ENCODE peak calls at places on chromosome 1, in seven cellular contexts. H is spleen, J is transverse colon, V is esophagus muscularis mucosa, Z is breast epithelium, B is sigmoid colon, O is GM12892. G is an unnamed sample.

GRCh38 chr1:24186993-24187790 is at the start of gene IFNLR1:
- DNase-seq in H (peak; percentile 94), J (peak; percentile 86), Z (peak; percentile 65), O (peak; percentile 85), V (no peak), B (no peak), G (peak; percentile 88)

GRCh38 chr1:110176299-110176956 is 26.1 kb downstream of the SLC6A17 start:
- DNase-seq in H (no peak), Z (peak; percentile 64), J (peak; percentile 29), O (no peak), V (no peak), B (no peak), G (peak; percentile 20)

GRCh38 chr1:204255966-204256365 is 42.2 kb upstream of the GOLT1A start:
- DNase-seq in Z (no peak), V (no peak), B (no peak), J (no peak), O (no peak), H (no peak), G (no peak)

GRCh38 chr1:63968663-63969460 is 195.0 kb downstream of the ROR1 start:
- DNase-seq in Z (no peak), O (no peak), B (no peak), V (no peak), J (no peak), H (no peak), G (no peak)

GRCh38 chr1:245715970-245716369 is 561.2 kb downstream of the KIF26B start:
- DNase-seq in V (no peak), H (no peak), J (no peak), Z (no peak), B (no peak), O (no peak), G (no peak)

GRCh38 chr1:175757381-175758015 is 14.1 kb upstream of the TNR start:
- DNase-seq in Z (no peak), H (no peak), J (peak; percentile 18), O (peak; percentile 57), V (no peak), B (no peak), G (no peak)

GRCh38 chr1:77929806-77930205 is 41.4 kb downstream of the NEXN start:
- DNase-seq in H (no peak), B (no peak), J (no peak), Z (no peak), O (no peak), V (no peak), G (no peak)

GRCh38 chr1:29525941-29526340 is 289.6 kb downstream of the PTPRU start:
- DNase-seq in H (peak; percentile 23), O (no peak), V (no peak), B (peak; percentile 32), J (no peak), Z (no peak), G (no peak)

GRCh38 chr1:31127266-31127665 is 61.7 kb upstream of the PUM1 start:
- DNase-seq in B (no peak), H (no peak), O (no peak), V (no peak), Z (no peak), J (no peak), G (no peak)

GRCh38 chr1:196466656-196467055 is 141.6 kb downstream of the KCNT2 start:
- DNase-seq in J (no peak), Z (no peak), V (no peak), B (no peak), H (no peak), O (no peak), G (no peak)

GRCh38 chr1:172443666-172444453 is at the start of gene PIGC:
- DNase-seq in O (peak; percentile 92), V (peak; percentile 96), H (peak; percentile 99), B (peak; percentile 95), J (peak; percentile 93), Z (peak; percentile 90), G (peak; percentile 86)
- TF ChIP-seq POLR2A in O (peak; percentile 71), V (no peak), H (no peak), B (no peak), J (peak; percentile 34), Z (no peak), G (no peak)

GRCh38 chr1:114671011-114671938 is 1.4 kb upstream of the DENND2C start:
- DNase-seq in H (no peak), O (no peak), B (no peak), J (no peak), Z (no peak), V (no peak), G (no peak)

GRCh38 chr1:114668784-114669561 is 876 bp downstream of the DENND2C start:
- DNase-seq in O (no peak), V (no peak), Z (no peak), J (no peak), B (no peak), H (no peak), G (no peak)

GRCh38 chr1:114671939-114672275 is 2.1 kb upstream of the DENND2C start:
- DNase-seq in H (no peak), J (no peak), O (no peak), B (no peak), V (no peak), Z (no peak), G (no peak)

GRCh38 chr1:114669562-114670082 is at the start of gene DENND2C:
- DNase-seq in H (no peak), Z (no peak), O (no peak), B (no peak), J (no peak), V (no peak), G (no peak)

GRCh38 chr1:114670083-114671010 is 498 bp upstream of the DENND2C start:
- DNase-seq in B (peak; percentile 95), H (peak; percentile 96), V (peak; percentile 98), J (peak; percentile 96), O (peak; percentile 85), Z (peak; percentile 92), G (peak; percentile 95)
- TF ChIP-seq POLR2AphosphoS5 in B (peak; percentile 59), H (peak; percentile 81), V (peak; percentile 79), J (peak; percentile 63), O (no peak), Z (peak; percentile 60), G (peak; percentile 86)

DNA sequence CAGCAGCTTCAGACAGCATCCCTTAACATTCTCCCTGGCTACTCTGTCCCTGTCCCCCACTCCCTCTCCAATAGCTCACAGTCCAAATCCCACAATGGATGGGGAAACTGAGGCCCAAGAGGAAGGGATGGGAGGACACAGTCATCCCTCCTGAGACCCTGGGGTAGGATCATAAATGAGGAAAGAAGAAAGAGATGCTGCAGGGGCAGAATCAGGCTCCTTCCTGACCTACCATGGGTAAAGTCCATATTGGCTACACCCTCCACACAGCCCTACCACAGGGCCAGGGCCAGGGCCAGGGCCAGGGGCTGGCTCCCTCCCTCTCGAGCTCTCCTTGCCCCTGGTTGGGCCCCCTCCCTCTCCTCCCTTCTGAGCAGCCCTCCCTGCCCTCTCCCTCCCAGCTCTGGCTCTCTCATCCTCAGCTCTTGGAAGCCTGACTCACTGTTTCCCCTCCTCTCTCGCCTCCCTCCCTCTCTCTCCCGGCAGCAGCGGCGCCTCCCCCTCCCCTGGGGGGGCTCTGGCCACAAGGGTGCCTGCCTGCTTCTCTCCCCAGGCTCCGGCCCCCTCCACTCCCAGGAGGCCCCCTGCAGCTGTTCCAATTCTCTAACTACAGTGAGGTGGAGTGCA is 4.9 kb downstream of the AHDC1 start:
- DNase-seq in J (peak; percentile 48), V (no peak), H (no peak), B (peak; percentile 94), O (no peak), Z (no peak), G (no peak)
- TF ChIP-seq POLR2A in J (no peak), V (no peak), H (no peak), B (no peak), O (no peak), Z (no peak), G (no peak)

DNA sequence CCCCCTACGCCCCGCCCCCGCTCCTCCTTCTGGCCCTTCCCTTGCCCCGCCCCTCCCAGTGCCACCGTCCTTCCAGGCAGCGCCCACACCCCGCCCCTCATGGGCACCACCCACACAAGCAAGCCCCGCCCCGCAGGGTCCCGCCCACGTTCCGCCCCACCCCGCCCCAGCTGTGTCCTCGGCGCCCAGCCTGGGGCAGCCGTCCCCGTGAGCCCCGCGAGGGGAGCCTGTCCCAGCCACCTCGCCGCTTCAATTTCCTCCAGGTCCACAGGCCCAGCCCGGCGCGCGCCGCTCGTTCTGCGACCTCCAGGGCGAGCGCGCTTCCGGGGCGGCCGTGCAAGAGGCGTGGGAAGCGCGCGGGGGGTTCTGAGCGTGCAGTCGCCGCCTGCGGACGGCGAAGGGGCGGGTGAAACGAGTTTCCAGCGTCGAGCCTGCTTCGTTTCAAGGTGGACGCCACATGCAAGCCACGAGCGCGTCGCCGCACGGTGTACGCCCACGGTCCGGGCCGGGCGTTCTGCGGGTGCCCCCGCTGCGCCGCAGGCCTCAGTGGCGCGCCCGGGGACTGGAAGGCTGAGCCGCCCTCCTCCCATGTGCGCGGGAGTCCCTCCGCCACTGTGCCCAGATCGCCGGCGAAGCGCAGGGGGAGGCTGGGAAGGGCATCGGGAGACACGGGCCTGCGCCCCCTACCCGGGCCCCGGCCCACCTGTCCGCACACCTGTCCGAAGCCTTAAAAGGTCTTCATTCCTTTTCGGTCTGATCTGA is 10.8 kb upstream of the FAAP20 start:
- DNase-seq in Z (peak; percentile 96), B (peak; percentile 99), O (no peak), H (peak; percentile 99), J (peak; percentile 98), V (peak; percentile 100), G (peak; percentile 98)
- TF ChIP-seq POLR2AphosphoS5 in Z (peak; percentile 42), B (peak; percentile 81), O (no peak), H (peak; percentile 89), J (peak; percentile 71), V (peak; percentile 85), G (peak; percentile 53)

GRCh38 chr1:11680270-11681070 is 478 bp downstream of the MAD2L2 start:
- DNase-seq in H (no peak), O (no peak), B (peak; percentile 71), J (peak; percentile 22), V (no peak), Z (no peak), G (no peak)

GRCh38 chr1:11682799-11683198 is 1.9 kb upstream of the MAD2L2 start:
- DNase-seq in B (no peak), V (no peak), Z (no peak), J (no peak), O (no peak), H (no peak), G (no peak)

GRCh38 chr1:11678442-11678841 is 2.5 kb downstream of the MAD2L2 start:
- DNase-seq in O (no peak), Z (no peak), J (no peak), B (no peak), V (no peak), H (no peak), G (no peak)

GRCh38 chr1:11682287-11682771 is 1.4 kb upstream of the MAD2L2 start:
- DNase-seq in O (no peak), B (no peak), Z (no peak), J (no peak), H (no peak), V (no peak), G (no peak)

DNA sequence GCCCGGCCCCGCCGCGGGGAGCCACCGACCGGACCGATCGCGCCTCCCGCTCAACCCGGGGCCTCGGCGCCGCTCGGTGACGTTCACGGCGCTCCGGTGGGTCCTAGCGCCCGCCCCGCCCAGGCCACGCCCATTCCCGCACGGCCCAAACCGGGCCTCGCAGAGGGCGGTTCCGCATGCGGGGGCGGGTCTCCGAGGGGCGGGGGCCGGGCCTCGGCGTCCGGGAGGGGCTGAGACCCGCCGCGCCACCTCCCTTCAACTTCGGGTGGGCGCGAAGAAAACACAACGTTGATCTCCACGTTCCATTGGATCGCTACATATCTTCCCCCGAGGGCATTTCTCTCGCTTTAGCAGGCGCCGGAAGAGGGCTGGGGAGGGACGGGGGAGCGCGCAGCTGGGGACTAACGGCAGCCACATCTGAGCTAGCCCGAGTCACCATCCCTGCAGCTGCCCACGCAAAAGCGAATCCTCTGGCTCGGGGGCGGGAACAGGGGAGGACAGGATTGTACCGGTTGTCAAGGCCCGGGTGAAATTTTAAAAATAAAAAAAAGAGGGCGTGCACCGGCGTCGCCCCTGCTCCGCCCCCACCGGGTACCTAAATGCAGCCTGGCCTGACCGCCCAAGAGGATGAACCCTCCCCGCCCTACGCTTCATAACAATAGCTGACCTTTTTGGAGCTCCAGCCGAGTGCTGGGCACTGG is at the start of gene MAD2L2:
- DNase-seq in V (peak; percentile 95), J (peak; percentile 90), B (peak; percentile 93), H (peak; percentile 97), O (peak; percentile 96), Z (peak; percentile 78), G (peak; percentile 81)
- TF ChIP-seq POLR2A in V (peak; percentile 75), J (peak; percentile 36), B (peak; percentile 16), H (no peak), O (peak; percentile 71), Z (no peak), G (peak; percentile 69)

G was measured in prostate gland.